ENCODE peak calls at places on chromosomes 5 and 9, in five cellular contexts. A is mesothelial cell of epicardium, E is cardiac fibroblast, T is colonic mucosa, U is lower leg skin. K is an unnamed sample.

GRCh38 chr9:77161966-77162365 is 15.4 kb upstream of the VPS13A start:
- DNase-seq in U (no peak), E (peak; percentile 31), A (no peak), T (no peak), K (peak; percentile 29)

GRCh38 chr9:136092741-136093140 is 2.3 kb downstream of the NACC2 start:
- DNase-seq in E (no peak), A (no peak), T (no peak), U (no peak), K (no peak)

GRCh38 chr5:149801307-149801985 is 71.3 kb downstream of the PPARGC1B start:
- DNase-seq in T (no peak), E (no peak), A (no peak), U (no peak), K (no peak)

GRCh38 chr9:104872959-104873850 is 54.8 kb downstream of the ABCA1 start:
- DNase-seq in T (peak; percentile 32), E (peak; percentile 88), U (peak; percentile 64), A (no peak), K (peak; percentile 90)

GRCh38 chr5:134432677-134433359 is 21.1 kb upstream of the CDKN2AIPNL start:
- DNase-seq in A (no peak), T (no peak), U (no peak), E (peak; percentile 16), K (peak; percentile 76)

GRCh38 chr9:78692871-78693270 is 395.9 kb downstream of the PSAT1 start:
- DNase-seq in A (no peak), U (no peak), T (no peak), E (no peak), K (no peak)

GRCh38 chr9:96419691-96419969 is 1.5 kb upstream of the ZNF367 start:
- DNase-seq in U (no peak), E (no peak), T (no peak), A (no peak), K (no peak)

GRCh38 chr9:93123561-93124283 is 10.3 kb downstream of the NINJ1 start:
- DNase-seq in A (no peak), E (no peak), T (no peak), U (no peak), K (no peak)

GRCh38 chr5:1235379-1235778 is 10.2 kb downstream of the SLC6A18 start:
- DNase-seq in A (no peak), T (no peak), U (no peak), E (no peak), K (no peak)

GRCh38 chr5:96976-97640 is 5.1 kb downstream of the PLEKHG4B start:
- DNase-seq in A (no peak), U (no peak), T (no peak), E (no peak), K (no peak)

GRCh38 chr9:95989304-95989703 is 113.8 kb downstream of the ERCC6L2 start:
- DNase-seq in U (no peak), A (no peak), E (peak; percentile 47), T (no peak), K (peak; percentile 46)

GRCh38 chr9:132878695-132879064 is at the start of gene SPACA9:
- DNase-seq in U (peak; percentile 59), E (peak; percentile 73), A (peak; percentile 59), T (peak; percentile 77), K (peak; percentile 19)

GRCh38 chr9:116767219-116767618 is 80.1 kb downstream of the TRIM32 start:
- DNase-seq in A (no peak), T (no peak), E (no peak), U (no peak), K (no peak)

GRCh38 chr5:176415240-176416122 is 858 bp downstream of the CLTB start:
- DNase-seq in A (peak; percentile 45), E (peak; percentile 46), U (peak; percentile 47), T (no peak), K (peak; percentile 74)

GRCh38 chr5:61178702-61179101 is 16.4 kb upstream of the SMIM15 start:
- DNase-seq in E (no peak), T (no peak), A (no peak), U (no peak), K (no peak)

GRCh38 chr5:73222173-73222572 is 49.2 kb downstream of the TMEM174 start:
- DNase-seq in E (no peak), A (no peak), U (no peak), T (no peak), K (no peak)

GRCh38 chr5:113224605-113225065 is 210.2 kb downstream of the TSSK1B start:
- DNase-seq in U (no peak), A (no peak), E (no peak), T (no peak), K (no peak)

GRCh38 chr5:16456103-16456832 is 9.3 kb downstream of the ZNF622 start:
- DNase-seq in E (peak; percentile 85), U (peak; percentile 33), A (no peak), T (no peak), K (peak; percentile 73)

GRCh38 chr9:14271078-14271673 is 42.8 kb downstream of the NFIB start:
- DNase-seq in T (peak; percentile 49), E (peak; percentile 87), A (peak; percentile 83), U (peak; percentile 40), K (peak; percentile 78)

GRCh38 chr5:149215478-149216042 is 56.1 kb upstream of the AFAP1L1 start:
- DNase-seq in T (no peak), U (peak; percentile 35), A (no peak), E (peak; percentile 46), K (no peak)

GRCh38 chr9:13568446-13568845 is 289.0 kb upstream of the MPDZ start:
- DNase-seq in E (peak; percentile 46), T (no peak), A (no peak), U (no peak), K (no peak)

DNA sequence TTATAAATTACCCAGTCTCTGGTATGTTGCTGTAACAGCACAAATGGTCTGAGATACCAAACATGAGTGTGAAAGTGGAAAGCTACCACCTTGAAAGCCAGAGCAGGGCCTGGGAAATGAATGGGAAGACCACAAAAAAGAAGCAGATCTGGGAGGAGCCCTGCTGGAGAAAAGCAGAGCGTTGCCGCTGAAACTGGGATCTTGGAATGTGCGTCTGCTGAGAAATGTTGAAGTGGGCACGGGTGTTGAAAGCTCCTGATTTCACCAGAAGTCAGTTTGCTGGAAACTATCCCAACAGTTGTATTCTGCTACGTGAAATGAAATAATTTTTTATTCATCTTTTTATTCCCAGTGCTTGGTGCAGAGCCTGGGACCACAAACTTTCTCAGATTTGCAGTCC is 40.0 kb downstream of the NUDT12 start:
- DNase-seq in E (peak; percentile 89), A (no peak), T (no peak), U (no peak), K (no peak)
- TF ChIP-seq CTCF in E (no peak), A (no peak), T (no peak), U (no peak), K (no peak)

GRCh38 chr5:171336486-171337206 is 27.6 kb downstream of the TLX3 start:
- DNase-seq in U (no peak), A (peak; percentile 56), T (no peak), E (peak; percentile 76), K (peak; percentile 68)
- TF ChIP-seq CTCF in U (no peak), A (no peak), T (peak; percentile 33), E (peak; percentile 82), K (peak; percentile 97)

GRCh38 chr5:119578937-119579336 is 50.4 kb upstream of the FAM170A start:
- DNase-seq in E (peak; percentile 8), U (no peak), A (no peak), T (no peak), K (peak; percentile 69)

GRCh38 chr5:119583684-119584083 is 45.7 kb upstream of the FAM170A start:
- DNase-seq in A (no peak), E (no peak), T (no peak), U (no peak), K (no peak)

GRCh38 chr5:119582987-119583386 is 46.4 kb upstream of the FAM170A start:
- DNase-seq in E (no peak), A (no peak), U (no peak), T (no peak), K (no peak)
- TF ChIP-seq CTCF in E (no peak), A (no peak), U (no peak), T (no peak), K (no peak)

GRCh38 chr5:132425009-132425937 is 55.8 kb downstream of the SLC22A5 start:
- DNase-seq in A (no peak), U (no peak), E (peak; percentile 59), T (peak; percentile 31), K (peak; percentile 67)

GRCh38 chr5:132427285-132428146 is 58.0 kb downstream of the SLC22A5 start:
- DNase-seq in T (peak; percentile 79), A (no peak), E (no peak), U (no peak), K (peak; percentile 55)

GRCh38 chr5:132425975-132426524 is 56.5 kb downstream of the SLC22A5 start:
- DNase-seq in A (no peak), U (no peak), T (no peak), E (no peak), K (no peak)

GRCh38 chr5:132428147-132428482 is 58.6 kb downstream of the SLC22A5 start:
- DNase-seq in U (no peak), T (no peak), E (no peak), A (no peak), K (no peak)

GRCh38 chr5:132426525-132427138 is 57.1 kb downstream of the SLC22A5 start:
- DNase-seq in E (peak; percentile 86), U (peak; percentile 73), A (no peak), T (peak; percentile 74), K (peak; percentile 96)
- TF ChIP-seq CTCF in E (peak; percentile 69), U (no peak), A (no peak), T (peak; percentile 22), K (peak; percentile 22)

GRCh38 chr9:109704546-109704945 is 75.5 kb upstream of the PALM2AKAP2 start:
- DNase-seq in T (no peak), E (no peak), U (no peak), A (no peak), K (no peak)
- TF ChIP-seq CTCF in T (no peak), E (no peak), U (no peak), A (no peak), K (no peak)

DNA sequence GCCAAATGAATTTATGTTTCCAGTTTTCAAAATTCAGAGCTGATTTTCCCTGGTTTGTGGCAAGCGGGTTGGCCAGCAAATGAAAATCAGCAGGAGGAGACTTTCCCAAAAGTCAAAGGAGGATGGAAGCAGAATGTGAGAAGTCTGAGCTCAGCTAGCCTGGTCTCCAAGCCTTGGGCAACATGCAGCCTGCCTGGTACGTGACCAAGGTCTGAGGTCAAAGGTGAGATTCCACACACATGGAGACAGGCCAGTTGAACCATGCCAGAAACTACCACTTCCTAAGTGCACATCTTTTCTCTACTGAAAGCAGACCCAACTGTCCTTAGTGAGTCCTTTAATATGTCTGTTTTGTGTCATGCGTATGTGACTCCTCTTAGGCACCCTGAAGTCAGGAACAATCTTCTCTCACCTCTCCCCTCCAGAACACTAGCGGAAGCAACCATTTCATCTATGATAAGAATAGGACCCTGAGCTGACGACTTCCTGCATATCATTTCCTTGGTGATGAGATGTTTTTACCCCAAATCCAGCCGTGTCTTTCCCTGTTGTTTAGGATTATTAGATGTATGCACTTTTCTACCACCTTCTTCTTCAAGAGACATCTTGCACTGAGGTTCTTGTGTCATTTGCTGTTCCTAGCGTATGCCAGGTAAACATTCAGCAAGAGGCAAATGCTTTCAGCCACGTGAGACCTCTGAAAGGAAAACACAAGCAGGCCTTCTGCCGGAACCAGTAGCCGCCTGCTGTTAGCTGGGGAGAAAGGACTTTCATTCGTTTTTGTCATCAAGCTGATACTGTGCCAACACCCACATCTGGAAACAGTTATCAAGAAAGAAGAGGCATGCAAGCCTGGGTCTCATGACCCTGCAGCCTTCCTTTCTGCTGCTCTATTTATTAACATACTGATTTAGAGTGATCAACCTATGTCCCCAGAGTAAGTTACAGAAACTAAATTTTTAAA is 9.7 kb upstream of the TGFBI start:
- DNase-seq in T (peak; percentile 48), U (peak; percentile 87), A (peak; percentile 61), E (peak; percentile 98), K (peak; percentile 93)
- TF ChIP-seq CTCF in T (no peak), U (no peak), A (no peak), E (peak; percentile 55), K (peak; percentile 12)